ENCODE peak calls at places on chromosomes 5 and 9, in seven cellular contexts. D, H, A, S, G, J and Z are unnamed samples. For H3K27me3, the result is how much of the 10 kb centered on the place peaks cover.

GRCh38 chr5:168282120-168282519 is 9.3 kb upstream of the WWC1 start:
- DNase-seq in D (peak), H (no peak), A (no peak), S (peak), G (no peak), J (no peak), Z (no peak)

GRCh38 chr5:125149503-125149902 is 403.1 kb upstream of the ZNF608 start:
- DNase-seq in D (no peak), H (no peak), A (no peak), S (no peak), G (no peak), J (no peak), Z (no peak)

GRCh38 chr5:115774684-115775083 is 41.8 kb downstream of the CDO1 start:
- DNase-seq in D (no peak), H (no peak), A (no peak), S (no peak), G (no peak), J (no peak), Z (no peak)

GRCh38 chr9:95061916-95062600 is 255.5 kb downstream of the FANCC start:
- DNase-seq in D (no peak), H (no peak), A (no peak), S (no peak), G (no peak), J (no peak), Z (no peak)

GRCh38 chr5:118529361-118530154 is 458.8 kb downstream of the DTWD2 start:
- DNase-seq in D (no peak), H (no peak), A (no peak), S (no peak), G (peak), J (no peak), Z (no peak)

GRCh38 chr5:180641566-180641900 is 7.9 kb downstream of the FLT4 start:
- DNase-seq in D (peak), H (no peak), A (no peak), S (no peak), G (peak), J (no peak), Z (no peak)

GRCh38 chr5:138903113-138903789 is 28.1 kb upstream of the LRRTM2 start:
- DNase-seq in D (no peak), H (no peak), A (no peak), S (no peak), G (no peak), J (peak), Z (no peak)

GRCh38 chr5:65482727-65483473 is 1.2 kb upstream of the ADAMTS6 start:
- DNase-seq in D (no peak), H (no peak), A (peak), S (no peak), G (peak), J (no peak), Z (no peak)

GRCh38 chr9:116437411-116438370 is 249.4 kb upstream of the TRIM32 start:
- DNase-seq in D (no peak), H (no peak), A (no peak), S (no peak), G (no peak), J (no peak), Z (no peak)

GRCh38 chr9:98225015-98225442 is 30.4 kb downstream of the TBC1D2 start:
- DNase-seq in D (no peak), H (no peak), A (no peak), S (no peak), G (no peak), J (no peak), Z (no peak)

GRCh38 chr9:96420468-96421219 is 2.5 kb upstream of the ZNF367 start:
- DNase-seq in D (no peak), H (peak), A (peak), S (peak), G (peak), J (peak), Z (peak)

GRCh38 chr5:80034559-80034958 is 589 bp upstream of the THBS4 start:
- DNase-seq in D (no peak), H (no peak), A (no peak), S (no peak), G (no peak), J (no peak), Z (no peak)

GRCh38 chr9:5393497-5393896 is 44.2 kb downstream of the PLGRKT start:
- DNase-seq in D (no peak), H (no peak), A (no peak), S (no peak), G (no peak), J (no peak), Z (no peak)

GRCh38 chr5:96651948-96652753 is 10.0 kb upstream of the CAST start:
- DNase-seq in D (no peak), H (no peak), A (no peak), S (no peak), G (no peak), J (no peak), Z (no peak)

GRCh38 chr5:10849278-10849677 is 88.2 kb upstream of the DAP start:
- DNase-seq in D (no peak), H (no peak), A (no peak), S (no peak), G (no peak), J (no peak), Z (no peak)

GRCh38 chr5:150672237-150672883 is 11.3 kb downstream of the MYOZ3 start:
- DNase-seq in D (peak), H (no peak), A (peak), S (no peak), G (peak), J (no peak), Z (no peak)

GRCh38 chr5:80101993-80102392 is 66.8 kb downstream of the THBS4 start:
- DNase-seq in D (no peak), H (no peak), A (no peak), S (no peak), G (no peak), J (no peak), Z (no peak)

GRCh38 chr5:142717582-142718215 is 31.8 kb upstream of the FGF1 start:
- DNase-seq in D (no peak), H (no peak), A (peak), S (no peak), G (peak), J (no peak), Z (no peak)

GRCh38 chr5:103464801-103465484 is 97.6 kb downstream of the NUDT12 start:
- DNase-seq in D (no peak), H (no peak), A (no peak), S (no peak), G (no peak), J (no peak), Z (no peak)

GRCh38 chr9:35105126-35105525 is 2.2 kb upstream of the STOML2 start:
- DNase-seq in D (peak), H (no peak), A (no peak), S (no peak), G (no peak), J (no peak), Z (no peak)

GRCh38 chr5:161686881-161687280 is 1.4 kb downstream of the GABRA6 start:
- DNase-seq in D (no peak), H (no peak), A (no peak), S (no peak), G (no peak), J (no peak), Z (no peak)

GRCh38 chr5:96172436-96172835 is 210.8 kb upstream of the ELL2 start:
- DNase-seq in D (no peak), H (no peak), A (no peak), S (no peak), G (no peak), J (no peak), Z (no peak)

GRCh38 chr9:21752003-21752402 is 50.4 kb upstream of the MTAP start:
- DNase-seq in D (no peak), H (no peak), A (no peak), S (no peak), G (no peak), J (no peak), Z (no peak)

DNA sequence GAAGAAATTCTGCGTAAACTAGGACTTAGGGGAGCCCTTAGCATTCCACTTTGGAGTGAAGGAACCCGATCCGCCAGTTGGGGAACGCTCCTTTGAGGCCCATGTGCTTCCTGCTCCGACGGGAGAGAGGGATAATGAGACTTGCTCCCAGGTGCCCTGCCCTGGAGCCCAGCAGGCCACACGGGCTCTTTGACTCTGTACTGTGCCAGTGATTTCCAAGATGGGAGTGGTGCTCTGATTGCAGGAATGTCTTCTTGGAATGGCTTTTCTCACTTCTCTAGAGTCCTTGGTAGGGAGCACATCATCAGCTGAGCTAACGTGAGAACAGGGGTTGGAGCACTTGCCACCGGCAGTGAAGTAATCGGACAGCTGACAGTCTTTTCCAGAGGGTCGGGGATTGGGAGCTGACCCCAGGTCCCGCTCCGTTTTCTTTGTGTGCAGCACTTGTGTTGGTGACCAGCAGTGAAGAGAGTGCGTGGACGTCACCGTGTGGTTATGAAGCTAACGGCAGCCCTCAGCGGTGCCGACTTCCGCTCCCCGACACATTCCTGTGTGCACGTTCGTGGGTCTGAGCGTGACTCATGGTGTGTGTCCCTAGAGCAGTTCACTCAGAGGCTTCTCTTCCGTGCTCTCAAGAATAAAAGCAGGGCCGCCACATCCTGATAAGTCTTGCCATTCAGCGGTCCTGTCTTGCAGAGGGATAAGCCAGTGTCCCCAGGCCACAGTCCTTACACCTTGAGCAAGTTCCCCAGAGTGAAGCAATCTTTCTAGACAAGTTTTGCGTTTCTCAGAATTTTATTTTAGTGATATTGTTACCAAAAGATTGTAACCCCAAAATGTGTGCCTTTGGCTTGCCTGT is 25.6 kb downstream of the ABL1 start:
- DNase-seq in D (peak), H (peak), A (peak), S (peak), G (peak), J (no peak), Z (no peak)
- H3K4me3 ChIP-seq in D (no peak), H (no peak), A (no peak), S (no peak), G (no peak), J (no peak), Z (no peak)

GRCh38 chr5:75052461-75053285 is at the start of gene GCNT4:
- DNase-seq in D (peak), H (no peak), A (peak), S (peak), G (peak), J (no peak), Z (peak)

GRCh38 chr5:75051217-75051751 is 1.1 kb downstream of the GCNT4 start:
- DNase-seq in D (no peak), H (no peak), A (no peak), S (no peak), G (peak), J (no peak), Z (no peak)

GRCh38 chr5:75048457-75048953 is 3.9 kb downstream of the GCNT4 start:
- DNase-seq in D (no peak), H (no peak), A (no peak), S (no peak), G (no peak), J (no peak), Z (no peak)

GRCh38 chr5:75049581-75050274 is 2.6 kb downstream of the GCNT4 start:
- DNase-seq in D (no peak), H (no peak), A (peak), S (peak), G (peak), J (peak), Z (no peak)

DNA sequence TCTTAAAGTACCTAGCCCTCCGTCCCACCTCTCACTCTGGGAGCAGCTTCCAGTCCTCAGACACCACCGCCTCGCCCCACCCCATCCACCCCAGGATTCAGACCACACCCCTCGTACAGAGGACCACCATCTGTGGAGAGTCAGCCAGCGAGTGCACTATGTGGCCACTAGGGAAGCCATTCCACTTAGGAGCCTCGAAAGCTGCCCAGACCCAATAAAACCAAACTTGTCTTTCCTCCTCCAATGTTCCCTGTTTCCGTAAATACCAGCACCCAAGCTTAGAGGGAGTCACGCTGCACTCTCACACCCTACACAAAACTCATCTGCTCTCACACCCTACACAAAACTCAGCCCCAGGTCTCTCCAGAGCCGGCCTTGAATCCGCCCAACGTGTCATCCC is 1.9 kb downstream of the GCNT4 start:
- DNase-seq in D (no peak), H (no peak), A (no peak), S (no peak), G (peak), J (no peak), Z (no peak)
- TF ChIP-seq CTCF in D (peak), H (no peak), A (no peak), S (no peak), G (peak), J (peak), Z (peak)

GRCh38 chr9:133578524-133579230 is 30.5 kb downstream of the FAM163B start:
- DNase-seq in D (no peak), H (no peak), A (no peak), S (no peak), G (no peak), J (no peak), Z (no peak)
- H3K27me3 ChIP-seq in D (under half), H (under half), A (under half), S (under half), G (under half), J (under half), Z (under half)

GRCh38 chr5:77972545-77973252 is 196.6 kb upstream of the TBCA start:
- DNase-seq in D (no peak), H (no peak), A (no peak), S (no peak), G (no peak), J (no peak), Z (peak)
- H3K4me3 ChIP-seq in D (peak), H (peak), A (peak), S (no peak), G (no peak), J (peak), Z (peak)

GRCh38 chr5:912356-913091 is 19.8 kb downstream of the TRIP13 start:
- DNase-seq in D (no peak), H (peak), A (no peak), S (no peak), G (no peak), J (peak), Z (no peak)
- TF ChIP-seq CTCF in D (no peak), H (peak), A (no peak), S (no peak), G (no peak), J (peak), Z (no peak)

GRCh38 chr5:568061-568781 is 43.9 kb upstream of the CEP72 start:
- DNase-seq in D (no peak), H (peak), A (no peak), S (no peak), G (no peak), J (no peak), Z (no peak)
- H3K27me3 ChIP-seq in D (half or more), H (half or more), A (under half), S (under half), G (under half), J (under half), Z (under half)

GRCh38 chr9:72971411-72971810 is 18.6 kb upstream of the ALDH1A1 start:
- DNase-seq in D (no peak), H (no peak), A (no peak), S (no peak), G (no peak), J (no peak), Z (no peak)

GRCh38 chr9:72977670-72978069 is 24.8 kb upstream of the ALDH1A1 start:
- DNase-seq in D (no peak), H (no peak), A (no peak), S (no peak), G (no peak), J (no peak), Z (no peak)

GRCh38 chr9:72974501-72974900 is 21.6 kb upstream of the ALDH1A1 start:
- DNase-seq in D (no peak), H (no peak), A (no peak), S (no peak), G (no peak), J (no peak), Z (no peak)

GRCh38 chr9:72972636-72973035 is 19.8 kb upstream of the ALDH1A1 start:
- DNase-seq in D (no peak), H (no peak), A (no peak), S (no peak), G (no peak), J (no peak), Z (no peak)
- H3K4me3 ChIP-seq in D (no peak), H (no peak), A (no peak), S (no peak), G (no peak), J (no peak), Z (no peak)

GRCh38 chr9:16134351-16134750 is 581.5 kb downstream of the CCDC171 start:
- DNase-seq in D (no peak), H (no peak), A (no peak), S (no peak), G (no peak), J (no peak), Z (no peak)

GRCh38 chr9:16132513-16132912 is 579.7 kb downstream of the CCDC171 start:
- DNase-seq in D (no peak), H (no peak), A (no peak), S (no peak), G (no peak), J (no peak), Z (no peak)

GRCh38 chr9:16133032-16133431 is 580.2 kb downstream of the CCDC171 start:
- DNase-seq in D (no peak), H (no peak), A (no peak), S (no peak), G (no peak), J (no peak), Z (no peak)

GRCh38 chr9:16133556-16134227 is 580.8 kb downstream of the CCDC171 start:
- DNase-seq in D (no peak), H (no peak), A (no peak), S (peak), G (peak), J (no peak), Z (peak)

GRCh38 chr9:16131269-16131668 is 578.4 kb downstream of the CCDC171 start:
- DNase-seq in D (no peak), H (no peak), A (no peak), S (no peak), G (no peak), J (no peak), Z (no peak)
- TF ChIP-seq CTCF in D (no peak), H (no peak), A (no peak), S (no peak), G (no peak), J (no peak), Z (no peak)